ENCODE peak calls at places on chromosomes 1 and 21, in five cellular contexts. N is SJSA1, H is GM23338, T is stomach, Z is HL-60. J is an unnamed sample.

GRCh38 chr1:160797861-160798273 is 1.9 kb downstream of the LY9 start:
- DNase-seq in T (peak), H (no peak), Z (no peak), N (no peak), J (no peak)

GRCh38 chr1:67570473-67571143 is 114.4 kb upstream of the GADD45A start:
- DNase-seq in T (no peak), N (peak), Z (no peak), H (no peak), J (no peak)

GRCh38 chr1:183022202-183023145 is 746 bp upstream of the LAMC1 start:
- DNase-seq in T (peak), Z (no peak), H (peak), N (peak), J (peak)

GRCh38 chr1:31302749-31303441 is 6.1 kb downstream of the ZCCHC17 start:
- DNase-seq in H (no peak), T (no peak), Z (no peak), N (peak), J (no peak)

GRCh38 chr1:192759104-192759503 is 49.7 kb upstream of the RGS2 start:
- DNase-seq in T (no peak), Z (no peak), H (no peak), N (no peak), J (no peak)

GRCh38 chr1:50346621-50347020 is 76.6 kb downstream of the DMRTA2 start:
- DNase-seq in N (no peak), H (no peak), Z (no peak), T (no peak), J (no peak)

GRCh38 chr1:230643887-230644286 is 1.6 kb downstream of the COG2 start:
- DNase-seq in Z (no peak), N (no peak), T (no peak), H (no peak), J (no peak)

GRCh38 chr1:109161836-109162606 is 48.1 kb downstream of the ELAPOR1 start:
- DNase-seq in Z (peak), H (peak), T (no peak), N (no peak), J (no peak)

GRCh38 chr1:230231739-230232075 is 164.7 kb downstream of the GALNT2 start:
- DNase-seq in H (peak), T (peak), Z (no peak), N (no peak), J (peak)

GRCh38 chr1:246680180-246680579 is 44.0 kb upstream of the SCCPDH start:
- DNase-seq in H (no peak), Z (no peak), N (no peak), T (no peak), J (no peak)

GRCh38 chr1:29099286-29099685 is 24.4 kb downstream of the TMEM200B start:
- DNase-seq in H (no peak), Z (no peak), T (no peak), N (no peak), J (no peak)

GRCh38 chr1:118325545-118326225 is 140.7 kb upstream of the SPAG17 start:
- DNase-seq in T (no peak), H (no peak), Z (no peak), N (no peak), J (no peak)

GRCh38 chr1:116435806-116436486 is 62.9 kb downstream of the ATP1A1 start:
- DNase-seq in H (no peak), T (no peak), Z (no peak), N (no peak), J (no peak)

GRCh38 chr1:150160964-150161626 is 11.4 kb downstream of the PLEKHO1 start:
- DNase-seq in H (no peak), Z (no peak), N (no peak), T (no peak), J (no peak)
- H3K27ac ChIP-seq in H (peak), Z (peak), N (no peak), T (peak), J (no peak)

DNA sequence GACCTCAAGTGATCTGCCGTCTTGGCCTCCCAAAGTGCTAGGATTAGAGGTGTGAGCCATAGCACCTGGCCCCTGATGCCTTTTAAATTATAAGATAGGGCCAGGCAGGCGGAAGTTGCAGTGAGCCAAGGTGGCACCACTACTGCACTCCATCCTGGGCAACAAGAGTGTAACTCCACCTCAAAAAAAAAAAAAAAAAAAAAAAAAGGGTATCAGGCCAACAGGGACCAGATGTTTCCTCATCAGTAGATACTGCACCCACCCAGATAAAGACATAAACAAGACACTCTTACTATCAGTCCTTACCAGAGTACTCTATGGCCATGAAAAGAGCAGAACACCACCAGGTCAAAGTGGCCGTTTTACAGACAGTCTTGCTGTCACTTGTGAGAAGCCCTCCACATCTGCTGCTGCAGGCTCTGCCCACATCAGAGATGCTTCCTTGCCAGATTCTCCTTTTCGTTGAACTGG is 3.3 kb downstream of the C21orf58 start:
- DNase-seq in N (no peak), Z (no peak), T (no peak), H (no peak), J (no peak)
- H3K27ac ChIP-seq in N (no peak), Z (no peak), T (no peak), H (no peak), J (no peak)

GRCh38 chr1:228106800-228107054 is 2.4 kb downstream of the MRPL55 start:
- DNase-seq in N (no peak), Z (no peak), T (no peak), H (no peak), J (peak)

GRCh38 chr1:228108742-228109072 is 392 bp downstream of the MRPL55 start:
- DNase-seq in N (no peak), Z (no peak), T (no peak), H (no peak), J (no peak)

GRCh38 chr1:228109073-228109961 is at the start of gene MRPL55:
- DNase-seq in Z (peak), N (peak), T (peak), H (peak), J (peak)

GRCh38 chr1:228107636-228108035 is 1.5 kb downstream of the MRPL55 start:
- DNase-seq in T (no peak), Z (no peak), H (no peak), N (no peak), J (peak)

DNA sequence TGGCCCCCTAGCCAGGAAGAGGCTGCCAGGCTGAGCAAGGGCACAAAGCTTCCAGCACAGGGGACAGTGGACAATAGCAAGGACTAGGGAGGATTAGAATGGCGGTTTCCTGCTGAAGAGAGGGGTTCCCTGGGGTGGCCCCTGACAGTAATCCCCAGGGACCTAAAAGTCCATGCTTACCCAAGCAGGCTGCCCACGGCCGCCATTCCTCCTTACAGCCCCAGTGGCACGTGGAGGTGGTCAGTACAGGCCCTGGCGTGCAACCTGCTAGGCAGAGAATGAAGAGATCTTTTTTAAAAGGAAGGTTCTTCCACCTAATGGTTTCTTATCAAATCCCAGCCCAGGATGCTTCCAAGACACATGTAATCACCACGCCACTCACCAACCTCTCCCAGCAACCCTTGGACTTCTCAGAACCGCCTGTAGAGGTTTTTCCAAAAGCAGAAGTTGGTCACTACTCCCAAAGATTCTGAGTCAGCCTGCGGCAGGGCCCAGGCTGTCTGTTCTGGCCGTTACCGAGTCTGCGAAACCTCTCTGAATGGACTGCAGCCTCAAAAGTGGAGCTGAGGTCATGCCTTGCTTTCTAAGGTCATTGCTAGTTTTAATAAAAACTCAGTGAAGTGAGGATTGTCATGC is 926 bp downstream of the MRPL55 start:
- DNase-seq in H (no peak), T (no peak), Z (no peak), N (no peak), J (no peak)
- H3K27ac ChIP-seq in H (no peak), T (peak), Z (peak), N (no peak), J (peak)

DNA sequence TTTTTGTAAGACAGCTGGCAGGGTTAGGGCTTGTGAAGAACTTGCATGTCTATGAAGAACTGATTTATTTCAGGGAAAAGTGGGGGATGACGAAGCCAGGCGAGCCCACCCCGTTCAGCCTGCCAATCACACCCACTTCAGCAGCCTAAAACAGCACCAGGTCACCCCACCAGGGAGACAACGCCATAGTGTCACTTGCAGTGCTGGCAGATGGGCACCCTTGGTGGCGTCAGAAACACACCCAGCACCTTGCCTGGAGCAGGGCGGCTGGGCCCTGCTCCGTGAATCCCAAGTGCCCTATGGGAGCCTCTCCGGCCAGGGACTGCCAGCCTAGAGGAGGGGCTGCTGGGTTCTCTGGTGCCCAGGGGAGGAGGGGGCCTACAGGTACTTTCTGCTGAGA is 5.0 kb upstream of the NADK start:
- DNase-seq in Z (no peak), T (no peak), N (no peak), H (no peak), J (no peak)
- H3K27ac ChIP-seq in Z (peak), T (peak), N (no peak), H (peak), J (no peak)

GRCh38 chr1:220880367-220880680 is 1.1 kb downstream of the HLX start:
- DNase-seq in N (no peak), T (no peak), H (no peak), Z (no peak), J (no peak)
- H3K27ac ChIP-seq in N (peak), T (peak), H (no peak), Z (peak), J (peak)

GRCh38 chr1:6613361-6614018 is at the start of gene PHF13:
- DNase-seq in H (peak), Z (peak), N (peak), T (peak), J (peak)
- H3K27ac ChIP-seq in H (peak), Z (peak), N (peak), T (peak), J (peak)

GRCh38 chr1:22039594-22040347 is 12.7 kb upstream of the CDC42 start:
- DNase-seq in N (no peak), Z (peak), H (peak), T (peak), J (no peak)
- H3K27ac ChIP-seq in N (no peak), Z (peak), H (no peak), T (peak), J (no peak)

GRCh38 chr21:38794978-38795377 is 10.8 kb upstream of the ETS2 start:
- DNase-seq in N (no peak), Z (no peak), H (no peak), T (no peak), J (no peak)
- H3K27ac ChIP-seq in N (no peak), Z (no peak), H (no peak), T (no peak), J (no peak)

DNA sequence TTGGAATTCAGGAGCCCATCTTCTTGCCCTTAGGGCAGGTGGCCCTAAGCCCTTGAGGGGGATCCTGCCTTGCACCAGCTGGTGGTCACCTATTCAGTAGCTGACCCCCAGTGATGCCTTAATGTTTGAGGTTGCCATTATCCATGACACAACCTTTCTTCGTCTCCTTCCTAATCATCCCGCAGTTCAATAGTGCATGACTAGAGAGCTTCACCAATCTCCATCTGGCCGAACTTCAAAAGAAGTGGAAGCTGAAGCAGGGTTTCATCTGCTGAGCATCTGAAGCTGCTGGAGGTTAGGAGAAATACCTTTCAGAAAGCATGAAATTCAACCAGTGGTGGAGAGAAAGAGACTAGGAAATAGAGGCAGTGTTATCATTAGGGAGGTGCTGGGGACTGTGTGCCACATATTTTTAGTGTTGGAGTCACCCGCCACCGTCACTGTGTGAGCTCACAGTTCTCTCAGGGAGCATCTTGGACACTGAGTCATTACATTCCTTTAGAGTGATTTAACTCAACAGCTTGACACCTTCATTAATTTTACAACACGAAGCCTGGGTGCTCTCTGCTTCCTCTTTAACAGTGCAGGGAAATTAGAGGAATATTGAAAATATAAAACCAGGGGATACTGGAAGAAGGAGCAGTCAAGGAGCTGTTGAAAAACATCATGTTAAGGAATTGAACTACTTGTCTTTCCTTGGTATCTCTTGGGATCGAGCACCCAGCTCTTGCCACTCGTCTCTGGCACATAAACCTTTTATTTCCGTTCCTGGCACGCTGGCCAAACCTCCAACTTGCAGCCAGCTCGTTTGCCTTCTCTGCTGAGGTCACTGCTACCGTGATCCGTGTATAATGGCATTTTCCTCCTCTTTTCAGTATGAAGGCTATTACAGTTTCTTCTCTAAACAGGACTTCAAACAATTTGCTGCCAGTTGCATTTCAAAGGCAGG is 53.6 kb downstream of the PEX14 start:
- DNase-seq in T (peak), Z (no peak), N (peak), H (no peak), J (no peak)
- H3K27ac ChIP-seq in T (peak), Z (no peak), N (peak), H (peak), J (no peak)

GRCh38 chr1:5905431-5905830 is 86.8 kb downstream of the NPHP4 start:
- DNase-seq in H (no peak), T (no peak), N (peak), Z (no peak), J (no peak)

GRCh38 chr1:5903031-5903430 is 89.2 kb downstream of the NPHP4 start:
- DNase-seq in Z (no peak), H (no peak), T (no peak), N (no peak), J (no peak)

GRCh38 chr1:5901841-5902240 is 90.4 kb downstream of the NPHP4 start:
- DNase-seq in N (no peak), H (peak), T (no peak), Z (no peak), J (no peak)

GRCh38 chr1:5904551-5904950 is 87.7 kb downstream of the NPHP4 start:
- DNase-seq in N (peak), T (no peak), H (no peak), Z (no peak), J (no peak)

DNA sequence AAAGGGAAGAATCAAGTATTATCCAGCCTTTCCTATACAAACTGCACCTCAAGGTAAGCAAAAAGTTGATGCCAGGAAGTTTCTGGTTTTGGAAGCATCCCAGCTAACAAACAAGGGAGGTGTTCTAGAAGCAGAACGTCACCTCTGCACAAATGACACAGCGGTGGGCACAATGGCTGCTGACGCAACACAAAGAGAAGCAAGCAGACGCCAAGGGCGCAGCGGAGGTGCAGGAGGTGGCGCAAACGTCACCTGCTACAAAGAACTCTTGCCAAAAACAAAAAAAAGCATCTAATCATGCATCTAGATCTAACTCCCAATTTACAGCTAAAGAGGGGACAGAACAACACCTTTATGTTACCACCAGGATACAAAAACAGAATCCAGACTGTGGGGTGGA is 88.5 kb downstream of the NPHP4 start:
- DNase-seq in N (no peak), Z (no peak), H (no peak), T (no peak), J (no peak)
- H3K27ac ChIP-seq in N (no peak), Z (no peak), H (no peak), T (no peak), J (no peak)